ENCODE peak calls at places on chromosomes 1 and 21, in six cellular contexts. S is ovary; M is uterus; U is SK-N-SH; R is CD8-positive, alpha-beta T cell; Z is breast epithelium. C is an unnamed sample.

GRCh38 chr21:42262826-42263225 is 43.9 kb downstream of the ABCG1 start:
- DNase-seq in S (peak), M (peak), U (peak), R (no peak), Z (peak), C (no peak)

GRCh38 chr1:204426035-204426436 is 14.4 kb upstream of the PPP1R15B start:
- DNase-seq in S (no peak), M (peak), U (no peak), R (no peak), Z (no peak), C (no peak)

GRCh38 chr21:39125752-39126485 is 57.3 kb downstream of the PSMG1 start:
- DNase-seq in S (peak), M (peak), U (peak), R (no peak), Z (peak), C (no peak)

GRCh38 chr1:170664828-170665617 is 1.1 kb downstream of the PRRX1 start:
- DNase-seq in S (peak), M (peak), U (peak), R (no peak), Z (no peak), C (no peak)

GRCh38 chr1:212968385-212968863 is 18.1 kb downstream of the VASH2 start:
- DNase-seq in S (no peak), M (no peak), U (no peak), R (no peak), Z (no peak), C (no peak)

GRCh38 chr1:47927165-47927564 is 70.0 kb downstream of the TRABD2B start:
- DNase-seq in S (no peak), M (no peak), U (no peak), R (no peak), Z (peak), C (no peak)

GRCh38 chr1:203512830-203513578 is 19.1 kb downstream of the OPTC start:
- DNase-seq in S (no peak), M (peak), U (no peak), R (no peak), Z (peak), C (no peak)

GRCh38 chr1:64909021-64909420 is 57.3 kb downstream of the JAK1 start:
- DNase-seq in S (no peak), M (no peak), U (no peak), R (no peak), Z (no peak), C (no peak)

GRCh38 chr1:206741142-206741701 is 29.4 kb upstream of the IL19 start:
- DNase-seq in S (no peak), M (no peak), U (no peak), R (no peak), Z (no peak), C (no peak)

GRCh38 chr1:212973899-212974298 is 23.6 kb downstream of the VASH2 start:
- DNase-seq in S (no peak), M (no peak), U (no peak), R (no peak), Z (no peak), C (no peak)

GRCh38 chr1:162166934-162167615 is 97.6 kb downstream of the NOS1AP start:
- DNase-seq in S (no peak), M (no peak), U (no peak), R (no peak), Z (no peak), C (no peak)

GRCh38 chr1:41361495-41362356 is 492 bp downstream of the FOXO6 start:
- DNase-seq in S (peak), M (no peak), U (peak), R (no peak), Z (no peak), C (peak)

GRCh38 chr1:78176448-78176847 is 130.7 kb downstream of the GIPC2 start:
- DNase-seq in S (no peak), M (no peak), U (no peak), R (no peak), Z (no peak), C (no peak)

GRCh38 chr1:108643492-108644333 is 17.2 kb downstream of the HENMT1 start:
- DNase-seq in S (no peak), M (peak), U (peak), R (peak), Z (peak), C (no peak)

GRCh38 chr1:222784916-222785315 is 29.9 kb upstream of the DISP1 start:
- DNase-seq in S (no peak), M (no peak), U (no peak), R (no peak), Z (no peak), C (no peak)

GRCh38 chr1:232868793-232869491 is 63.7 kb downstream of the MAP10 start:
- DNase-seq in S (peak), M (no peak), U (peak), R (no peak), Z (peak), C (no peak)

GRCh38 chr1:156338180-156338973 is at the start of the genes CCT3 and TSACC:
- DNase-seq in S (peak), M (peak), U (peak), R (peak), Z (peak), C (peak)

GRCh38 chr1:74570797-74571492 is 58.5 kb upstream of the LRRC53 start:
- DNase-seq in S (no peak), M (no peak), U (peak), R (no peak), Z (no peak), C (no peak)

GRCh38 chr1:8706995-8707396 is 110.4 kb downstream of the RERE start:
- DNase-seq in S (no peak), M (no peak), U (peak), R (no peak), Z (no peak), C (no peak)

GRCh38 chr1:63317007-63317813 is 5.2 kb upstream of the FOXD3 start:
- DNase-seq in S (no peak), M (no peak), U (peak), R (no peak), Z (peak), C (peak)

GRCh38 chr1:92826792-92827191 is 5.0 kb upstream of the RPL5 start:
- DNase-seq in S (no peak), M (no peak), U (no peak), R (no peak), Z (no peak), C (no peak)

GRCh38 chr1:46302091-46303037 is 1.1 kb downstream of the LRRC41 start:
- DNase-seq in S (peak), M (peak), U (peak), R (peak), Z (peak), C (peak)

GRCh38 chr1:94701796-94702439 is 118.2 kb upstream of the SLC44A3 start:
- DNase-seq in S (no peak), M (no peak), U (no peak), R (no peak), Z (no peak), C (no peak)

GRCh38 chr1:218344814-218345672 is at the start of gene TGFB2:
- DNase-seq in S (peak), M (peak), U (no peak), R (no peak), Z (peak), C (no peak)

GRCh38 chr1:161119017-161119378 is 1.1 kb downstream of the NIT1 start:
- DNase-seq in S (peak), M (no peak), U (peak), R (no peak), Z (no peak), C (no peak)

GRCh38 chr1:8015809-8016165 is 10.3 kb downstream of the ERRFI1 start:
- DNase-seq in S (no peak), M (peak), U (no peak), R (no peak), Z (no peak), C (no peak)

GRCh38 chr21:10639123-10639522 is 117.7 kb downstream of the TPTE start:
- DNase-seq in S (no peak), M (no peak), U (no peak), R (no peak), Z (no peak), C (no peak)

GRCh38 chr21:27464643-27465042 is 497.8 kb upstream of the ADAMTS5 start:
- DNase-seq in S (no peak), M (no peak), U (no peak), R (no peak), Z (no peak), C (no peak)

GRCh38 chr1:244353572-244354091 is 98.1 kb downstream of the ADSS2 start:
- DNase-seq in S (no peak), M (peak), U (no peak), R (no peak), Z (peak), C (no peak)

DNA sequence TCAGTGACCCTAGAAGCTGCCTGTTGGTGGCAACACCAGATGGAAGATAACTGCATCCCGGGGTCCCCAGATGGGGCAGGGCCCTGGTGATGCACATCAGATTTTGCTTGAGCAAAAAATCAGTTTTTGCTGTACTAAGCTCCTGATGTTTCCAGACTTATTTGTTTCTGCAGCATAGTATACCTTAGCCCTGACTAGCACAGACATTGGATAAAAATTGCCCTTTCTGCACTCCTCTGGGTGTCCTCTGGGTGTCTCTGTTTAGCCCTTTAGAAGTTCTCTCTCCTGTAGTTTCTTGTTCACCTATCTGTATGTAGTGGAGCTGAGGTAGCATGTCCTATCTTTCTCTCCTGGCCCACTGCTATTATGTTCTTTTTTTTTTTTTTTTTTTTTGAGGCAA is 30.3 kb upstream of the PLA2G2C start:
- DNase-seq in S (no peak), M (no peak), U (peak), R (no peak), Z (no peak), C (peak)
- TF ChIP-seq CTCF in S (no peak), M (no peak), U (no peak), R (no peak), Z (peak), C (peak)

GRCh38 chr1:34529935-34530859 is 224.7 kb upstream of the GJB5 start:
- DNase-seq in S (no peak), M (peak), U (no peak), R (no peak), Z (no peak), C (peak)

DNA sequence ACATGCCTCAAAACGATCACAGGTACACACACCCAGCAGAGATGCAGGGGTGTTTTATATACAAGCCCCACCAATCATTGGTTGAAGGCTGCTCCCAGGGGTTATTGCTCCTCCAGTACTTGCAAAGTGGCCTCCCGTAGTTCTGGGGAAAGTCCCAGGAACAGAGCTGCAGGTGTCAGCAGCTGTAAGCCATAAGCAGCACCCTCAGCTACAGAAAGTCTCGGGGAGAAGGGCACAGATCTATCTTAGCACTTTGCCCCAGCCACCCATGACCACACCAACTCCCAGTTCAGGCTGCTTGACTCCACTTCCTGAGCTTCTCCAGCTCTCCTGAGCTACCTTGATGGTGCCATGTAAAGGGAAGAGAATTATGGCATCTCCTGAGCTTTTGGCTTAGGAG is 222.7 kb upstream of the GJB5 start:
- DNase-seq in S (no peak), M (no peak), U (no peak), R (no peak), Z (no peak), C (peak)
- TF ChIP-seq CTCF in S (no peak), M (no peak), U (no peak), R (no peak), Z (no peak), C (no peak)

DNA sequence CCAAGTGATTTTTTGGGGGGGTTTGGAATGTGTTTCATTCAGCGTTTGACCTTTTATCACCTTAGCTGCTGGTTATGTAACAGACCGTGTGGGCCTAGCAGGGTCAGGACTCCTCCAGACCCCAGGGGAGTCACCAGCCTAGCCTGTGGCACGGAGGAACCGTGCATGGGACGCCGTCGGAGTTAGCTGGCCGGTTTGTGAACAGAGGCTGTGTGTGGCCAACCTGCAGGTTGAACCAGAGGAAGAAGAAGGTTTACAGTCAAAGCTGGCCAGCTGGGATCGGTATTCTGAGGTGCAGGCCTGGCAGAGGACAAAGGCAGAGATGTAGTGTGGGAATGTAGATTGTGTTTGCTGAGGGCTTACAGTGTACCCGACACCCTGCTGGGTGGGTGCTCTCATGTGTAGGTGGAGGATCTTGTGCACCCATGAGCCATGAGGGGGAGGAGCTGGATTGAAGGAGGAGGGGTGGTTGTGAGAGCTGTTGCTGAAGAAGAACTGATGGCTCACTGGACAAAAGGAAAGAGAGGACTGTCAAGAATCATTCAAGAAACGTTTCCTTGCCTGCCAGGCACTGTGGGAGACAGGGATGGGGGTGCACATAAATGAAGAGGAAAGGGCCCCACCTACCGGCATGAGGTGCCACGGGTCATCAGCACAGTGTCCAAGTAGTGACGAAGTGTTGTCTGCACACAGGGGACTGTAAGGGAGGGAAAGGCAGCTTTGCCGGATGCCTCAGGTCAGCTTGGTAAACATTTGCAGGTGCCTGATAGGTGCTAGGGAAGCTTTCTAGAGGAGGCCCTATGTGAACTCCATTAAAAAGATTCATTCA is 40.0 kb upstream of the PWP2 start:
- DNase-seq in S (no peak), M (no peak), U (no peak), R (no peak), Z (no peak), C (no peak)
- TF ChIP-seq CTCF in S (no peak), M (no peak), U (no peak), R (no peak), Z (no peak), C (no peak)

GRCh38 chr1:21268281-21269239 is 21.7 kb downstream of the ECE1 start:
- DNase-seq in S (peak), M (no peak), U (no peak), R (no peak), Z (peak), C (no peak)
- TF ChIP-seq CTCF in S (no peak), M (no peak), U (no peak), R (no peak), Z (peak), C (no peak)

GRCh38 chr1:229217716-229218115 is 53.2 kb upstream of the RAB4A start:
- DNase-seq in S (no peak), M (no peak), U (no peak), R (no peak), Z (no peak), C (no peak)
- TF ChIP-seq CTCF in S (no peak), M (no peak), U (no peak), R (no peak), Z (no peak), C (no peak)

GRCh38 chr1:177305040-177306018 is 134.6 kb downstream of the BRINP2 start:
- DNase-seq in S (no peak), M (no peak), U (peak), R (no peak), Z (no peak), C (no peak)
- TF ChIP-seq CTCF in S (no peak), M (no peak), U (no peak), R (no peak), Z (no peak), C (no peak)

GRCh38 chr1:31633117-31633516 is 11.6 kb downstream of the PEF1 start:
- DNase-seq in S (no peak), M (no peak), U (no peak), R (no peak), Z (no peak), C (no peak)
- TF ChIP-seq CTCF in S (no peak), M (no peak), U (peak), R (no peak), Z (peak), C (peak)

GRCh38 chr1:16613185-16614147 is at the start of gene NBPF1:
- DNase-seq in S (peak), M (peak), U (peak), R (peak), Z (peak), C (peak)
- TF ChIP-seq CTCF in S (no peak), M (no peak), U (peak), R (no peak), Z (no peak), C (no peak)

DNA sequence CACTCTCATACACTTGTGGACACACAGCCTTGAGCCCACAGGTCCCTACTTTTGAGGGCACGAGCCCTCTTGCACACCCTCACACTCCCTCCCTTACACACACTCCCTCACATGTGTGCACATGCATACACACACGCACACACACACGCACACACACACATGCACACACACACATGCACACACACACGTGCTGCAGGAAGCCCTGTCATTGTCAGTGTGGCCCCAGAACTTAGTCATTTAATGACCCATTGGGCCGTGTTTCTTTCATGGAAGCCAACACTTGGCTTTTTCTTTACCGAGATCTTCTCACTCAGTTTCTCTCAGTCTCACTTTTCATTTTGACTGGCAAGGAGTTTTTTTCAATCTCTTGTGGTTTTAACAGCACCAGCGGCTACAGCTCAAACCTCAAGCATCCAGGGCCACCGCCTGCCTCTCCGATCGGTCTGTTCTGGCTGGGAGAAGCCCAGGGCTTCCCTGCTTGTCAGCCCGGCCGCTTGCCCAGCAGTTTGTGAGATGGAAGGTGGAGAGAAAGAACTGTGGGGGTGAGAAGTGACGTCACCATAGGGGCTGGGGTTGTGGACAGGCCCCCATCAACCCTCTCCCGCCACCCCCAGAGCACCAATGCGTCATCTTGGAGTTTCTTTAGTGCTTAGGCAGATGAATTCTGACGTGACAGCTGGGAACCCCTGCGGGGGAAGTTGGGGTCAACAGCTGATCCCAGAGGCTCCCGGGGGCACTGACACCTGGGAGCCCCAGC is 15.8 kb upstream of the TNFRSF8 start:
- DNase-seq in S (no peak), M (no peak), U (no peak), R (no peak), Z (no peak), C (peak)
- TF ChIP-seq CTCF in S (no peak), M (no peak), U (no peak), R (no peak), Z (no peak), C (no peak)

DNA sequence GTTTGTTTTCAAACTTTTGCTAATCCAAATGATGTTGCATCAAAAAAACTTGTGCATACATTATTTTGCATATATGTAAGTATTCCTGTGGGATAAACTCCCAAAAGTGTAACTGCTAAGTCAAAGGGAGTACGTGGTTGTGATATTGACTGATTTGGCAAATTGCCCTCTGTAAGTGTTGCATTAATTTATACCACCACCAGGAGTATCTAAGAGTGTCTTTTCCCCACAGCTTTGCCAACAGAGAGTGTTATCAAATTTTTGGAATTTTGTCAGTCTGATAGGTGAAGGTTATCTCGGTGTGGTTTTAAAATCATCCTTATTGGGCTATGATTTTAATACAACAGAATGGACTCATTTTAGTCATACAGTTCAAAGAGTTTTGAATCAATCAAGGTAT is 30.1 kb upstream of the PARP1 start:
- DNase-seq in S (no peak), M (no peak), U (no peak), R (no peak), Z (no peak), C (no peak)
- TF ChIP-seq CTCF in S (no peak), M (no peak), U (peak), R (peak), Z (no peak), C (no peak)

C was measured in GM06990.